ENCODE peak calls at places on chromosome 12, in nine cellular contexts. R is activated naive CD8-positive, alpha-beta T cell treated with anti-CD3 and anti-CD28 coated beads, Interleukin-2, amount 50 U/mL, for 24 hours; H is right cardiac atrium; N is GM04504; P is GM04503; C is GDM1; V is CD4-positive, CD25-positive, alpha-beta regulatory T cell; D is NCI-H345; E is colonic mucosa. O is an unnamed sample.

GRCh38 chr12:52542785-52543318 is 10.1 kb downstream of the KRT71 start:
- DNase-seq in R (no peak), H (no peak), N (no peak), P (no peak), C (no peak), V (no peak), D (no peak), E (no peak), O (no peak)

GRCh38 chr12:8145754-8146415 is 10.9 kb upstream of the ZNF705A start:
- DNase-seq in R (no peak), H (peak; percentile 87), N (peak; percentile 88), P (peak; percentile 15), C (no peak), V (no peak), D (no peak), E (peak; percentile 23), O (peak; percentile 61)

GRCh38 chr12:53869500-53869899 is 69.1 kb upstream of the HOXC13 start:
- DNase-seq in R (no peak), H (no peak), N (no peak), P (no peak), C (no peak), V (no peak), D (peak; percentile 6), E (no peak), O (peak; percentile 93)

GRCh38 chr12:107649615-107650014 is 36.0 kb upstream of the PWP1 start:
- DNase-seq in R (no peak), H (no peak), N (no peak), P (no peak), C (no peak), V (no peak), D (no peak), E (no peak), O (no peak)

GRCh38 chr12:106696071-106696470 is 78.4 kb upstream of the RIC8B start:
- DNase-seq in R (no peak), H (no peak), N (no peak), P (no peak), C (no peak), V (no peak), D (no peak), E (no peak), O (no peak)

GRCh38 chr12:52023182-52023975 is 16.6 kb downstream of the TAMALIN start:
- DNase-seq in R (peak; percentile 97), H (peak; percentile 96), N (no peak), P (no peak), C (peak; percentile 88), V (peak; percentile 87), D (peak; percentile 84), E (peak; percentile 92), O (no peak)

GRCh38 chr12:19236656-19237055 is 107.1 kb downstream of the PLEKHA5 start:
- DNase-seq in R (no peak), H (no peak), N (no peak), P (no peak), C (no peak), V (no peak), D (no peak), E (no peak), O (peak; percentile 88)

GRCh38 chr12:113837059-113837458 is 129.1 kb downstream of the RBM19 start:
- DNase-seq in R (no peak), H (no peak), N (peak; percentile 1), P (peak; percentile 5), C (no peak), V (no peak), D (no peak), E (no peak), O (no peak)

GRCh38 chr12:55746147-55746912 is 3.4 kb downstream of the GDF11 start:
- DNase-seq in R (no peak), H (no peak), N (no peak), P (no peak), C (no peak), V (no peak), D (no peak), E (no peak), O (no peak)

GRCh38 chr12:48109424-48109823 is 3.5 kb upstream of the SENP1 start:
- DNase-seq in R (no peak), H (no peak), N (no peak), P (no peak), C (no peak), V (no peak), D (no peak), E (no peak), O (no peak)

GRCh38 chr12:67137256-67137655 is 131.9 kb upstream of the CAND1 start:
- DNase-seq in R (no peak), H (no peak), N (no peak), P (no peak), C (no peak), V (no peak), D (no peak), E (no peak), O (no peak)

GRCh38 chr12:3298603-3299002 is 192.4 kb upstream of the PRMT8 start:
- DNase-seq in R (no peak), H (no peak), N (no peak), P (no peak), C (no peak), V (no peak), D (no peak), E (no peak), O (no peak)

GRCh38 chr12:130764475-130765185 is 48.5 kb upstream of the RIMBP2 start:
- DNase-seq in R (peak; percentile 14), H (no peak), N (no peak), P (no peak), C (no peak), V (peak; percentile 29), D (peak; percentile 31), E (no peak), O (peak; percentile 32)

GRCh38 chr12:75548879-75549278 is 37.5 kb upstream of the KRR1 start:
- DNase-seq in R (no peak), H (no peak), N (no peak), P (no peak), C (no peak), V (no peak), D (no peak), E (no peak), O (no peak)

GRCh38 chr12:115137812-115138521 is 454.0 kb upstream of the TBX3 start:
- DNase-seq in R (no peak), H (peak; percentile 29), N (no peak), P (no peak), C (no peak), V (no peak), D (no peak), E (no peak), O (no peak)

GRCh38 chr12:96981053-96981452 is 74.0 kb downstream of the NEDD1 start:
- DNase-seq in R (no peak), H (peak; percentile 16), N (peak; percentile 71), P (peak; percentile 60), C (no peak), V (no peak), D (no peak), E (no peak), O (peak; percentile 24)

O was measured in foreskin melanocyte.